ENCODE peak calls at places on chromosomes 12 and 14, in four cellular contexts. P is IMR-90, A is H1, L is H9. F is an unnamed sample.
A peak's percentile ranks its signal among the peaks of the same experiment; 100 is the strongest.

GRCh38 chr14:21498540-21499526 is 12.3 kb downstream of the METTL3 start:
- DNase-seq in P (peak; percentile 73), A (no peak), L (no peak), F (peak; percentile 81)

GRCh38 chr14:26597136-26598080 is at the start of gene NOVA1:
- DNase-seq in P (no peak), A (peak; percentile 1), L (peak; percentile 62), F (peak; percentile 25)

GRCh38 chr12:15978431-15978950 is 67.4 kb downstream of the DERA start:
- DNase-seq in P (peak; percentile 60), A (no peak), L (no peak), F (peak; percentile 77)

GRCh38 chr14:100384819-100385813 is 62.0 kb downstream of the SLC25A47 start:
- DNase-seq in P (peak; percentile 81), A (no peak), L (no peak), F (peak; percentile 48)

GRCh38 chr14:23478109-23478698 is 8.7 kb downstream of the NGDN start:
- DNase-seq in P (peak; percentile 74), A (no peak), L (no peak), F (peak; percentile 53)

GRCh38 chr14:104639481-104639880 is 34.9 kb upstream of the TMEM179 start:
- DNase-seq in P (no peak), A (no peak), L (no peak), F (no peak)

GRCh38 chr12:27785882-27786570 is 6.0 kb upstream of the MANSC4 start:
- DNase-seq in P (peak; percentile 93), A (no peak), L (no peak), F (peak; percentile 19)

GRCh38 chr14:105314287-105315185 is at the start of gene PACS2:
- DNase-seq in P (peak; percentile 85), A (peak; percentile 36), L (peak; percentile 64), F (peak; percentile 88)

GRCh38 chr12:115835445-115835844 is 442.0 kb downstream of the MED13L start:
- DNase-seq in P (no peak), A (no peak), L (no peak), F (no peak)

DNA sequence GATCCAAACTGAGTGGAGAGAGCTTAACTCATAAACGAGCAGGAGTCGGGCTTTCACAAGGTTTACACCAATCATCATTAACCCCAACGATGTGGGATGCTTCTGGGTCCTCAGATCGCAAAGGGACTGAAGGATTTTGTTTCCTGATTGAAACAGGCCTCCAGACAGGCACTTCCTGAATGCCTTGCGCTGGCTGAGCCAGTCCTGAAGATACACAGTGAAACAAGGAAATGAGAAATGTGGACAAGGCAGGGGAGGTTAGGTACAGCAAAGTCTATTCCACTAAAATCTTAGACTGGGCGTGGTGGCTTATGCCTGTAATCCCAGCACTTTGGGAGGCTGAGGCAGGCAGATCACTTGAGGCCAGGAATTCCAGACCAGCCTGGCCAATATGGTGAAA is 30.7 kb downstream of the RBM19 start:
- DNase-seq in P (no peak), A (no peak), L (no peak), F (no peak)
- H3K56ac ChIP-seq in P (no peak overlapping the region), A (no peak overlapping the region), L (no peak overlapping the region), F (no peak overlapping the region)

GRCh38 chr12:51401900-51402299 is 10.7 kb upstream of the GALNT6 start:
- DNase-seq in P (no peak), A (no peak), L (no peak), F (no peak)

GRCh38 chr12:51403159-51403558 is 12.0 kb upstream of the GALNT6 start:
- DNase-seq in P (peak; percentile 36), A (no peak), L (peak; percentile 14), F (no peak)

GRCh38 chr12:51401020-51401419 is 9.8 kb upstream of the GALNT6 start:
- DNase-seq in P (no peak), A (no peak), L (peak; percentile 24), F (no peak)

GRCh38 chr12:51399893-51400292 is 8.7 kb upstream of the GALNT6 start:
- DNase-seq in P (no peak), A (no peak), L (peak; percentile 20), F (no peak)

DNA sequence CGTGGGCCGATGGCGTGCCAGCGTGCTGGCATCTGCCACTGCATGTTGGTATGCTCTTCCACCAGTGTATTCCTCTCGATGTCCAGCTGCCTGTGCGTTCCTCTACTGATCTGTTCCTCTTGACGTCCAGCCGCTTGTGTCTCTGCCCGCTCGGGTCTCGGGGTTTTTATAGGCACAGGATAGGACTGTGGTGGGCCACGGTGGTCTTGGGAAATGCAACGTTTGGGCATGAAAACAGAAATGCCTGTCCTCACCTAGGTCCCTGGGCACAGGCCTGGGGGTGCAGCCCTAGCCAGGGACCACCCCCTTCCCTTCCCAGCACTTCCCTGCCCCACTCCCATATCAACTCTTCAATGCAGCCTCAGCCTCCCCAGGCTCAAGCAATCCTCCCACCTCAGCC is 10.3 kb upstream of the GALNT6 start:
- DNase-seq in P (no peak), A (no peak), L (peak; percentile 19), F (no peak)
- H2BK5ac ChIP-seq in P (no peak overlapping the region), A (no peak overlapping the region), L (no peak overlapping the region), F (no peak overlapping the region)

GRCh38 chr14:61535470-61535869 is 159.8 kb upstream of the HIF1A start:
- DNase-seq in P (no peak), A (no peak), L (no peak), F (no peak)
- H3K56ac ChIP-seq in P (no peak overlapping the region), A (no peak overlapping the region), L (no peak overlapping the region), F (no peak overlapping the region)

GRCh38 chr12:104814944-104815343 is 143.1 kb downstream of the SLC41A2 start:
- DNase-seq in P (no peak), A (no peak), L (no peak), F (no peak)
- H2BK5ac ChIP-seq in P (no peak overlapping the region), A (no peak overlapping the region), L (no peak overlapping the region), F (no peak overlapping the region)

DNA sequence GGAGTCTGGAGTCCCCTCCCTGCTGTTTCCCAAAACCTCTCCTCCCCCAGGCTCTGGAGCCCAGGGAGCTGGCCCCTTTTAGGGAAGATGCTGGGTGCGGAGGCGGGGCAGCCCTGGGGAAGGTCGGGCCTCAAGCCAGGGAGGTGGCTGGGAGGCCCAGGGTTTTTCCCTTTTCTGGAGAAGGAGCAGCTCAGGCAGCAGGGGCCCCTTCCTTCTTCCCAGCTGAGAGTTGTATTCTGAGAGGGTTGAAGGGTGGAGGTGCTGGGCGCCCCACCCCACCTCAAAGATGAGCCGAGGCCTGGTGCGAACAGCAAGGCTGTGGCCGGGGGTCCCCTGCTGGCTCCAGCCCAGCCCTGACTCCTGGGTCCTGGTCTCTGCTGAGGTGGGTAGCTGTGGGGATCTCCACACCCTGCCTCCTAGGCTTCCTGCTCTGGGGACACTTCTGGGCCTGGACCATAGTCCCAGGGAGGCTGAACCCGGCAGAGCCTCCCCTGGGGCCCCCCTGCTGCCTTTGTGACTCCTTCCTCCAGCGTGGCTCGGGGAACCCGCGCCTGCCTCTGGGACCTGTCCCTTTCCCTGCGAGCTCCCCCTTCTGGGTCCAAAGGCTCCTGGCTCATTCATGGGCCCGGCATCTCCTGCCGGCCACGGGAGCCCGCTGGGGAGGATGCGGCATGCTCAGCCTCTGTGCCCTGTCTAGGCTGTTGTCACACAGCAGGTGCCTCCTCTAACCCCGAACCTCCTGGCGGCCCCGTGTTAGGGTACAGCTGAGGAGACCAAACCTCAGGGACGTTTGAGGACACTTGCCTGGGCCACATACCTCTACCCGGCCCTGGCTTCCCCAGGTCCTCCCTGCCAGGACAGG is 4.4 kb downstream of the TRMT61A start:
- DNase-seq in P (no peak), A (no peak), L (peak; percentile 27), F (no peak)
- H3K56ac ChIP-seq in P (no peak overlapping the region), A (no peak overlapping the region), L (no peak overlapping the region), F (no peak overlapping the region)

GRCh38 chr12:130440411-130441080 is 102.9 kb downstream of the PIWIL1 start:
- DNase-seq in P (no peak), A (no peak), L (no peak), F (no peak)

GRCh38 chr12:130444986-130445385 is 107.3 kb downstream of the PIWIL1 start:
- DNase-seq in P (no peak), A (no peak), L (no peak), F (no peak)

GRCh38 chr12:130439250-130439649 is 101.6 kb downstream of the PIWIL1 start:
- DNase-seq in P (no peak), A (no peak), L (no peak), F (no peak)

GRCh38 chr12:130444081-130444480 is 106.4 kb downstream of the PIWIL1 start:
- DNase-seq in P (no peak), A (no peak), L (no peak), F (no peak)

DNA sequence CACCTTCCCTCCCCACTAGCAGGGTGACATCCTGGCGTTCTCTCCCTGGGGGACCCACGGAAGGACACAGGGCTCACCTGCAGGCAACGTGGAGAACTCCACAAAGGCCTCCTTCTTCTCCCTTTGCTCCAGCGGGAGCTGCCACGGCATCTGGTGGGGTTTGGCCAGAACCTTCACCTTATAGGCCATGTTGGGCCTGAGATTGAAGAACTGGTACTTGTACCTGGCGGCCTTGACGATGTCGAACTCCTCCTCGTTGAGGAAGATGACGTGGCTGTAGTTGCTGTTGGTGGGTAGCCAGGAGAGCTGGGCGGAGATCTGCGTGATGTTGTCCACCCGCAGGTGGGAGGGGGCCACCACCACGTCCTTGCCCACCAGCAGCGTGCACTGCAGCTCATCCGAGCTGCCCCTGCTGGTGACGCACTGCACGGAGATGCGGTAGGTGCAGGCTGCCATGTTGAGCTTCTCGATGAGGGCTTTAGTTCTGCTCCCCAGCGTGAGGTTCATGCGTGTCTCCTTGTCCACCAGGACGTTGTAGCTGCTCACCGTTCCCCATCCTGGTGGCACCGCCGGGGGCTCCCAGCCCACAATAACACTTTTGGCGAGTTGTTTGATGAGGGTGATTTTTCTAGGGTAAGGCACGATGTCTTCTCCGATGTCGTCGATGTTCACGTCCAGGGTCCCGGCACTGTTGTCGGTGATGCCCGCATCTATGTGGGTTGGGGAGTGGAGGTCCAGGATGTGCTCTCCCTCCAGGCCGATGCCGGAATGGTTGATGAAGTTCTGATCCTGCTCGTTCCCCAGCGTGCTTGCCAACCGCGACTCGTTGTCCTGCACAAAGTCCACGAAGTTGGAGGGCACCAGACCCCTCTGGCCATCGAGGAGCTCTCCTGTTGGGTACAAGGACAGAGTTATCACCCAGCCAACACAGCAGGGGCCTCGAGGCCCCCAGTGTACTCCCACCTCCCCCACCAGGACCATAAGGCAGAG is 104.4 kb downstream of the PIWIL1 start:
- DNase-seq in P (no peak), A (no peak), L (no peak), F (no peak)
- H2BK5ac ChIP-seq in P (no peak overlapping the region), A (no peak overlapping the region), L (no peak overlapping the region), F (no peak overlapping the region)

GRCh38 chr12:125092108-125092871 is 27.1 kb downstream of the AACS start:
- DNase-seq in P (no peak), A (no peak), L (no peak), F (no peak)
- H3K56ac ChIP-seq in P (no peak overlapping the region), A (no peak overlapping the region), L (no peak overlapping the region), F (no peak overlapping the region)

DNA sequence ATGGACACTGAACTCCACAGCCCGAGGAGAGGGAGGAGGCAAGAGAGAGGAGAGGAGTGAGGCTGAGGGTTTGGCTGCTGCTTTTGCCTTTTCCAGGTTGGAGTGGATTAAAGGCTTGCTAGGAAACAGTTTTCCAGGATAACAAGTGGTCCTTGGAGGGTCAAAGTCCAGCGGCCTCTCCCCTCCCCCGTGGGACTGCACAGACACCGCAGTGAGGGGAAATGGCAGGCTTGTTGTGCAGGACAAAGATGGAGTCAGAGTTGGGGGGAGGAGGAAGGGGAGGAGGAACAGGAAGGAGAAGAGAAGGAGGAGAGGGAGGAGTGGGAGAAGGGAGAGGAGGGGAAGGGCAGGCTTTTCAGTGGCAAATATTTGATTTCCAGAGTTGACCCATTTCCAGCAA is 245.5 kb downstream of the RBM19 start:
- DNase-seq in P (no peak), A (no peak), L (no peak), F (no peak)
- H2BK5ac ChIP-seq in P (no peak overlapping the region), A (no peak overlapping the region), L (no peak overlapping the region), F (no peak overlapping the region)

GRCh38 chr12:104286538-104287482 is 16.7 kb upstream of the EID3 start:
- DNase-seq in P (peak; percentile 96), A (peak; percentile 90), L (peak; percentile 98), F (peak; percentile 99)
- H3K56ac ChIP-seq in P (peak overlapping the region; percentile 97), A (peak overlapping the region; percentile 84), L (no peak overlapping the region), F (peak overlapping the region; percentile 93)

F was measured in mesendoderm.